ENCODE peak calls at places on chromosomes 16 and 17, in six cellular contexts. P, I, K, W, G and X are unnamed samples.
A peak's percentile ranks its signal among the peaks of the same experiment; 100 is the strongest.

GRCh38 chr16:58658796-58659211 is 25.8 kb downstream of the SLC38A7 start:
- DNase-seq in P (peak; percentile 64), G (no peak), W (no peak), I (no peak), K (no peak), X (no peak)

GRCh38 chr16:7443108-7443507 is 110.5 kb downstream of the RBFOX1 start:
- DNase-seq in P (no peak), W (no peak), I (no peak), G (no peak), K (no peak), X (no peak)

GRCh38 chr16:72875291-72876036 is 172.5 kb downstream of the ZFHX3 start:
- DNase-seq in K (no peak), W (no peak), G (no peak), P (no peak), I (no peak), X (no peak)

GRCh38 chr16:924806-925205 is 46.0 kb downstream of the LMF1 start:
- DNase-seq in I (no peak), P (no peak), G (no peak), K (no peak), W (no peak), X (no peak)

GRCh38 chr17:81193470-81194224 is 27.6 kb upstream of the AATK start:
- DNase-seq in G (no peak), I (no peak), K (no peak), P (no peak), W (no peak), X (no peak)

GRCh38 chr17:33871720-33872535 is 383.2 kb upstream of the CCL2 start:
- DNase-seq in I (no peak), W (peak; percentile 26), P (peak; percentile 84), K (no peak), G (no peak), X (peak; percentile 41)

GRCh38 chr17:75012320-75013076 is at the start of gene MRPL58:
- DNase-seq in W (peak; percentile 92), P (peak; percentile 85), I (peak; percentile 86), K (peak; percentile 88), G (peak; percentile 79), X (peak; percentile 90)

GRCh38 chr16:10181196-10182162 is 749 bp downstream of the GRIN2A start:
- DNase-seq in G (no peak), W (peak; percentile 61), P (peak; percentile 77), I (peak; percentile 60), K (peak; percentile 69), X (no peak)

GRCh38 chr16:74756203-74756602 is 18.4 kb downstream of the FA2H start:
- DNase-seq in P (no peak), G (no peak), W (no peak), K (no peak), I (no peak), X (no peak)

GRCh38 chr17:81570896-81571453 is 18.8 kb upstream of the FAAP100 start:
- DNase-seq in P (no peak), G (no peak), W (no peak), K (no peak), I (no peak), X (no peak)

GRCh38 chr17:64442550-64442971 is 6.4 kb upstream of the MILR1 start:
- DNase-seq in P (no peak), I (no peak), K (no peak), W (no peak), G (no peak), X (no peak)

GRCh38 chr16:6804461-6804860 is 528.2 kb upstream of the RBFOX1 start:
- DNase-seq in P (no peak), I (no peak), W (no peak), K (no peak), G (no peak), X (no peak)

GRCh38 chr16:12204601-12205000 is 228.1 kb downstream of the SNX29 start:
- DNase-seq in P (no peak), I (no peak), W (no peak), G (no peak), K (no peak), X (no peak)

GRCh38 chr17:10316986-10317834 is 55.6 kb downstream of the MYH13 start:
- DNase-seq in P (peak; percentile 42), K (peak; percentile 4), W (no peak), G (no peak), I (peak; percentile 77), X (no peak)

GRCh38 chr17:48162946-48163506 is 55.5 kb downstream of the SNX11 start:
- DNase-seq in W (no peak), K (no peak), P (peak; percentile 70), G (peak; percentile 52), I (peak; percentile 11), X (peak; percentile 40)

GRCh38 chr17:66665194-66665593 is 169.7 kb upstream of the CACNG5 start:
- DNase-seq in W (no peak), K (no peak), P (peak; percentile 22), G (no peak), I (no peak), X (no peak)

GRCh38 chr17:36070427-36070826 is 6.4 kb downstream of the CCL18 start:
- DNase-seq in W (no peak), K (no peak), G (no peak), P (no peak), I (no peak), X (no peak)

GRCh38 chr16:74448990-74449389 is 27.7 kb upstream of the CLEC18B start:
- DNase-seq in W (peak; percentile 82), K (peak; percentile 92), P (peak; percentile 96), I (peak; percentile 56), G (no peak), X (no peak)

GRCh38 chr17:45411348-45412105 is 21.1 kb downstream of the ARHGAP27 start:
- DNase-seq in G (no peak), I (peak; percentile 66), W (no peak), P (no peak), K (no peak), X (no peak)

GRCh38 chr17:28743243-28744103 is at the start of gene TRAF4:
- DNase-seq in K (peak; percentile 75), W (peak; percentile 97), G (peak; percentile 78), I (peak; percentile 89), P (peak; percentile 94), X (peak; percentile 83)

GRCh38 chr16:81095953-81096714 is at the start of gene GCSH:
- DNase-seq in P (peak; percentile 98), W (peak; percentile 97), G (peak; percentile 97), K (peak; percentile 99), I (peak; percentile 99), X (peak; percentile 87)

GRCh38 chr16:78990309-78990701 is 610.2 kb downstream of the MAF start:
- DNase-seq in I (no peak), K (no peak), G (no peak), W (no peak), P (no peak), X (no peak)

GRCh38 chr17:37791434-37791833 is 46.6 kb upstream of the HNF1B start:
- DNase-seq in K (peak; percentile 20), G (no peak), W (no peak), I (peak; percentile 37), P (peak; percentile 36), X (peak; percentile 11)

GRCh38 chr17:43664096-43664495 is 2.4 kb upstream of the MEOX1 start:
- DNase-seq in G (no peak), P (no peak), I (no peak), K (no peak), W (no peak), X (no peak)

GRCh38 chr16:59905628-59906027 is 1171.5 kb upstream of the GOT2 start:
- DNase-seq in G (no peak), P (peak; percentile 75), I (no peak), K (no peak), W (no peak), X (no peak)

GRCh38 chr17:79942011-79942405 is 93.7 kb downstream of the TBC1D16 start:
- DNase-seq in W (no peak), K (no peak), G (no peak), I (no peak), P (no peak), X (no peak)

GRCh38 chr17:82370471-82371332 is 863 bp upstream of the UTS2R start:
- DNase-seq in K (no peak), P (peak; percentile 18), G (no peak), W (no peak), I (peak; percentile 52), X (no peak)

GRCh38 chr16:3752984-3753383 is 35.7 kb upstream of the TRAP1 start:
- DNase-seq in G (no peak), K (no peak), P (no peak), W (no peak), I (no peak), X (no peak)

GRCh38 chr16:12539185-12539929 is 264.3 kb downstream of the CPPED1 start:
- DNase-seq in P (peak; percentile 92), W (no peak), G (no peak), I (peak; percentile 17), K (peak; percentile 24), X (no peak)

GRCh38 chr16:89881368-89881730 is 8.0 kb downstream of the TCF25 start:
- DNase-seq in I (no peak), K (no peak), W (no peak), P (no peak), G (no peak), X (no peak)

GRCh38 chr17:63113167-63113566 is 147.1 kb downstream of the TANC2 start:
- DNase-seq in W (no peak), K (peak; percentile 19), I (no peak), P (no peak), G (no peak), X (no peak)

GRCh38 chr17:79779661-79780365 is 1.9 kb downstream of the CBX2 start:
- DNase-seq in W (no peak), G (no peak), K (no peak), I (no peak), P (no peak), X (no peak)

GRCh38 chr16:16032271-16032979 is 83.0 kb downstream of the ABCC1 start:
- DNase-seq in G (no peak), W (no peak), I (no peak), K (no peak), P (no peak), X (no peak)

GRCh38 chr16:9248162-9248561 is 156.7 kb downstream of the HAPSTR1 start:
- DNase-seq in I (no peak), G (no peak), W (no peak), K (no peak), P (no peak), X (no peak)

GRCh38 chr17:7237761-7238417 is 1.4 kb downstream of the PHF23 start:
- DNase-seq in P (peak; percentile 68), G (peak; percentile 19), I (peak; percentile 91), K (peak; percentile 56), W (no peak), X (peak; percentile 29)

GRCh38 chr16:10240854-10241613 is 58.8 kb upstream of the GRIN2A start:
- DNase-seq in I (no peak), G (no peak), W (no peak), K (no peak), P (peak; percentile 59), X (no peak)

GRCh38 chr17:76495663-76496400 is 5.4 kb downstream of the RHBDF2 start:
- DNase-seq in P (no peak), G (no peak), K (no peak), I (no peak), W (no peak), X (no peak)